ENCODE peak calls at places on chromosomes 6 and 20, in ten cellular contexts. P is GM20000, D is lower leg skin, M is amniotic epithelial cell, B is aorta, A is GM12865, V is iPS DF 19.7, Y is transverse colon, X is choroid plexus epithelial cell, C is NCI-H1092 treated with DMSO at 0.1 percent for 48 hours. S is an unnamed sample.

GRCh38 chr6:158773581-158774449 is 45.4 kb downstream of the EZR start:
- DNase-seq in A (no peak), C (no peak), X (peak; percentile 70), M (peak; percentile 27), P (no peak), D (no peak), Y (no peak), V (no peak), B (no peak), S (no peak)

GRCh38 chr6:43584892-43585570 is 9.0 kb downstream of the POLH start:
- DNase-seq in Y (no peak), M (peak; percentile 55), V (no peak), A (no peak), B (no peak), X (no peak), D (no peak), P (no peak), C (no peak), S (no peak)

GRCh38 chr6:26335631-26336323 is 29.2 kb upstream of the BTN3A2 start:
- DNase-seq in D (no peak), Y (no peak), V (no peak), P (no peak), B (no peak), A (no peak), M (no peak), C (no peak), X (no peak), S (no peak)

GRCh38 chr20:17874271-17875105 is 94.1 kb downstream of the SNX5 start:
- DNase-seq in P (no peak), Y (no peak), B (no peak), V (no peak), D (no peak), C (no peak), M (no peak), X (no peak), A (no peak), S (no peak)

GRCh38 chr6:106976270-106976669 is 1.7 kb upstream of the CD24 start:
- DNase-seq in C (no peak), P (no peak), A (no peak), V (no peak), D (no peak), M (no peak), X (no peak), Y (peak; percentile 62), B (no peak), S (no peak)

GRCh38 chr6:3542032-3542640 is 85.3 kb upstream of the SLC22A23 start:
- DNase-seq in M (no peak), D (no peak), B (no peak), A (no peak), C (peak; percentile 64), Y (peak; percentile 31), P (no peak), V (no peak), X (no peak), S (no peak)

GRCh38 chr20:5652626-5653573 is 97.3 kb upstream of the SHLD1 start:
- DNase-seq in P (no peak), V (no peak), Y (no peak), M (peak; percentile 86), X (peak; percentile 84), B (no peak), A (peak; percentile 51), C (no peak), D (no peak), S (no peak)

GRCh38 chr20:36149469-36149868 is 5.1 kb upstream of the EPB41L1 start:
- DNase-seq in B (peak; percentile 80), P (no peak), C (no peak), M (no peak), X (no peak), Y (no peak), A (no peak), D (no peak), V (no peak), S (no peak)

GRCh38 chr6:51049288-51049982 is 230.8 kb downstream of the TFAP2B start:
- DNase-seq in X (no peak), Y (no peak), A (no peak), V (no peak), D (no peak), P (no peak), B (no peak), M (no peak), C (no peak), S (no peak)

GRCh38 chr6:104240865-104241264 is 618.9 kb downstream of the HACE1 start:
- DNase-seq in X (no peak), C (no peak), Y (no peak), M (no peak), B (no peak), A (no peak), P (no peak), V (no peak), D (no peak), S (no peak)

GRCh38 chr6:36677059-36677749 is 1.3 kb upstream of the CDKN1A start:
- DNase-seq in P (no peak), X (peak; percentile 42), M (no peak), Y (no peak), B (no peak), A (no peak), V (no peak), C (no peak), D (no peak), S (no peak)

GRCh38 chr6:158853072-158853871 is 34.1 kb upstream of the EZR start:
- DNase-seq in A (peak; percentile 86), M (peak; percentile 99), X (peak; percentile 88), C (no peak), Y (peak; percentile 94), D (peak; percentile 88), B (peak; percentile 73), V (peak; percentile 100), P (peak; percentile 77), S (peak; percentile 33)

GRCh38 chr6:16179970-16180431 is 51.1 kb downstream of the MYLIP start:
- DNase-seq in V (no peak), B (no peak), X (no peak), M (no peak), Y (no peak), C (no peak), A (peak; percentile 28), D (no peak), P (no peak), S (no peak)

GRCh38 chr6:73523434-73524123 is 2.7 kb upstream of the EEF1A1 start:
- DNase-seq in B (peak; percentile 72), A (peak; percentile 93), P (peak; percentile 78), C (peak; percentile 33), Y (peak; percentile 82), X (peak; percentile 39), M (peak; percentile 39), V (no peak), D (peak; percentile 61), S (peak; percentile 33)

GRCh38 chr6:122657601-122658000 is 47.4 kb downstream of the PKIB start:
- DNase-seq in P (no peak), B (no peak), A (no peak), V (no peak), Y (no peak), M (peak; percentile 8), D (no peak), C (peak; percentile 2), X (peak; percentile 39), S (no peak)

GRCh38 chr6:128343666-128344065 is 176.7 kb downstream of the PTPRK start:
- DNase-seq in A (no peak), B (no peak), D (no peak), X (no peak), V (no peak), M (no peak), C (no peak), Y (no peak), P (no peak), S (no peak)

GRCh38 chr6:104305206-104305605 is 554.5 kb downstream of the HACE1 start:
- DNase-seq in C (no peak), P (no peak), M (no peak), A (no peak), V (no peak), Y (no peak), D (no peak), X (no peak), B (no peak), S (no peak)

GRCh38 chr6:22433745-22434144 is 135.6 kb upstream of the HDGFL1 start:
- DNase-seq in D (no peak), P (no peak), M (no peak), Y (no peak), B (no peak), A (no peak), X (no peak), C (no peak), V (no peak), S (no peak)

GRCh38 chr6:144353871-144354314 is 68.8 kb downstream of the UTRN start:
- DNase-seq in X (no peak), B (no peak), A (peak; percentile 84), P (peak; percentile 62), D (no peak), Y (no peak), V (no peak), M (no peak), C (no peak), S (no peak)

GRCh38 chr6:48706310-48706709 is 595.3 kb upstream of the PTCHD4 start:
- DNase-seq in C (no peak), B (no peak), P (no peak), M (no peak), D (no peak), X (no peak), Y (no peak), A (no peak), V (no peak), S (no peak)

GRCh38 chr6:30875244-30876038 is 8.9 kb upstream of the DDR1 start:
- DNase-seq in P (no peak), M (no peak), A (no peak), X (no peak), C (peak; percentile 0), Y (no peak), B (no peak), V (no peak), D (peak; percentile 49), S (no peak)

GRCh38 chr6:100803264-100803663 is 77.9 kb downstream of the ASCC3 start:
- DNase-seq in C (no peak), Y (no peak), M (no peak), D (no peak), V (no peak), B (no peak), A (no peak), X (no peak), P (no peak), S (no peak)

GRCh38 chr6:149012040-149012545 is 265.3 kb downstream of the UST start:
- DNase-seq in C (no peak), P (no peak), A (no peak), V (no peak), X (peak; percentile 85), Y (no peak), M (peak; percentile 99), D (no peak), B (no peak), S (no peak)

GRCh38 chr6:122098091-122098769 is 301.2 kb upstream of the HSF2 start:
- DNase-seq in V (no peak), Y (no peak), P (no peak), M (peak; percentile 58), A (no peak), C (no peak), X (no peak), B (no peak), D (no peak), S (no peak)

GRCh38 chr20:16759161-16759523 is 11.0 kb downstream of the OTOR start:
- DNase-seq in X (no peak), C (no peak), P (no peak), B (no peak), M (no peak), A (no peak), D (no peak), Y (no peak), V (no peak), S (no peak)

GRCh38 chr6:161882196-161882595 is 608.3 kb upstream of the AGPAT4 start:
- DNase-seq in M (no peak), Y (peak; percentile 48), P (no peak), X (no peak), A (no peak), D (no peak), C (no peak), B (no peak), V (no peak), S (no peak)

GRCh38 chr20:1118336-1119127 is at the start of gene PSMF1:
- DNase-seq in D (peak; percentile 93), P (peak; percentile 91), B (peak; percentile 97), A (peak; percentile 97), Y (peak; percentile 96), C (peak; percentile 91), X (peak; percentile 92), M (peak; percentile 80), V (peak; percentile 59), S (peak; percentile 93)

S was measured in gastrocnemius medialis.